ENCODE peak calls at places on chromosomes 5 and 9, in five cellular contexts. C is IMR-90, P is choroid plexus epithelial cell, E is psoas muscle, R is dorsolateral prefrontal cortex. N is an unnamed sample.

GRCh38 chr5:100691545-100691944 is 156.4 kb downstream of the FAM174A start:
- DNase-seq in R (no peak), E (no peak), C (peak), P (peak), N (peak)

GRCh38 chr9:111451570-111451969 is 32.6 kb downstream of the ECPAS start:
- DNase-seq in P (peak), E (no peak), C (no peak), R (no peak), N (no peak)

GRCh38 chr9:6757132-6757987 is at the start of gene KDM4C:
- DNase-seq in R (peak), E (peak), C (peak), P (peak), N (peak)

GRCh38 chr5:137825165-137825564 is 42.5 kb upstream of the MYOT start:
- DNase-seq in P (peak), E (no peak), C (no peak), R (no peak), N (no peak)

GRCh38 chr5:129830288-129830687 is 74.0 kb upstream of the CHSY3 start:
- DNase-seq in C (no peak), R (no peak), E (no peak), P (no peak), N (no peak)

GRCh38 chr5:75203604-75204003 is 33.1 kb downstream of the ANKRD31 start:
- DNase-seq in P (no peak), C (no peak), R (no peak), E (no peak), N (no peak)

GRCh38 chr9:113622600-113623400 is 159.3 kb downstream of the RGS3 start:
- DNase-seq in E (no peak), P (peak), R (no peak), C (peak), N (peak)

GRCh38 chr9:99130069-99130468 is 25.2 kb downstream of the TGFBR1 start:
- DNase-seq in E (no peak), R (peak), C (no peak), P (no peak), N (no peak)

GRCh38 chr5:128304121-128304520 is 220.6 kb downstream of the SLC12A2 start:
- DNase-seq in R (no peak), P (peak), E (no peak), C (peak), N (peak)

GRCh38 chr5:157253547-157253946 is 12.4 kb upstream of the CYFIP2 start:
- DNase-seq in C (peak), P (peak), R (peak), E (no peak), N (peak)

GRCh38 chr9:71985070-71985956 is 73.9 kb downstream of the C9orf85 start:
- DNase-seq in P (peak), E (no peak), C (peak), R (no peak), N (no peak)

GRCh38 chr5:1111727-1112289 is at the start of gene SLC12A7:
- DNase-seq in C (no peak), E (peak), R (no peak), P (no peak), N (no peak)

GRCh38 chr9:134395002-134395517 is 68.8 kb downstream of the RXRA start:
- DNase-seq in E (no peak), R (no peak), P (no peak), C (no peak), N (no peak)
- H3K4me3 ChIP-seq in E (peak), R (no peak), P (no peak), C (no peak), N (no peak)

DNA sequence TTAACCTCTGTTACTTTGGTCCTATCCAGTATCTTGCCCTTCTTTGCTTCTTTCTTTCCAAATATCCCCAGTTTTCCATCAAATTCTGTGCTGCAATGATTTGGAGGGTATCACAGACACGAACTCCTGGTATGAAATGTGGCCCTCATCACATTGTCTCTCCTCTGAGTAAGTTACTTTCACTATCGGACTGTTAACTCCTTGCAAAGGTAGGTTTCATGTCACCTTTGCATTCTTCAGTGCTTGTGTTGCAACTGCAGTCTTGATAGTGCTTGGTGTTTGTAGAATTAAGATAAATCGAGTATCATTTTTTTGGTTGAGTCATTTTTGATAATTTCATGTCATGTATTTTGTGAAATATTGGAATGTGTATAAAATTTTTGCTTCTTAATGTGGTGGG is 414.9 kb upstream of the ADAMTSL1 start:
- DNase-seq in E (no peak), R (no peak), C (no peak), P (no peak), N (no peak)
- H3K4me3 ChIP-seq in E (no peak), R (no peak), C (no peak), P (no peak), N (no peak)

GRCh38 chr5:151709109-151709735 is 22.5 kb upstream of the SPARC start:
- DNase-seq in C (no peak), E (no peak), R (no peak), P (no peak), N (no peak)
- H3K4me3 ChIP-seq in C (no peak), E (no peak), R (no peak), P (no peak), N (no peak)

DNA sequence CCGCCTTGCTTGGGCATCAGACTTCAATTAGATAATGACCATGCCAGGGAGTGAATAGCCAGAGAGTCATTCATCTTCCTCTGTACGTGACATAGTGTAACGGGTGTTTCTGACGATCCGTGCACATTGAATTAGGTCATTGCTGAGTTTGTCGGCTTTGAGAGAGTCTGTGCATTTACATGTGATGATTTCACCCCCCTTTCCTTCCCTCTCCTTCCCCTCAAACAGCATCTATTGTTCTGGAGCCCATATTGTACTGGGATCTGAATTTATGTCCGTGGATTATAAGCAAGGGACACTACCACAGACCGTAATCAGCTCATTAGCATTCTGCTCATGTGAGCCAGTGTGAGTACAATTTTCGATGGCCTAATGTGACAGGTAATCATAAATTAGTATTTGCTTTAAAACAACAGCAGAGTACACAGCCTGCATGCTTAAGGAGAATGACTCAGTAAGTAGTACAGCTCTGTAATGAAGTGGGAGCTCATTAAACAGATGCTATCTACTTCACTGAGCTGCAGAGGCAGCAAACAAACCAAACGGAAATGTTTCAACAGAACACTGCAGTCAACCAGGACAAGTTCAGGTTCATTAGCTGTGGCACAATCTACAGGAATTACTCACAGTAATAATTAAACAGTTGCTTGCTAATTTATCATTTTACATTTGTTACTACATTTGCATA is 302.1 kb downstream of the CSNK1G3 start:
- DNase-seq in C (peak), P (peak), E (no peak), R (no peak), N (no peak)
- H3K4me3 ChIP-seq in C (no peak), P (no peak), E (no peak), R (no peak), N (no peak)

GRCh38 chr5:73215525-73215890 is 42.5 kb downstream of the TMEM174 start:
- DNase-seq in E (no peak), C (no peak), P (no peak), R (no peak), N (peak)
- H3K4me3 ChIP-seq in E (peak), C (peak), P (peak), R (no peak), N (peak)